ENCODE peak calls at places on chromosomes 1 and 21, in four cellular contexts. E, D, Z and I are unnamed samples.

GRCh38 chr1:14259191-14259757 is 339.2 kb upstream of the KAZN start:
- DNase-seq in E (no peak), D (no peak), Z (no peak), I (peak; percentile 32)

GRCh38 chr1:107874221-107874620 is 90.8 kb downstream of the VAV3 start:
- DNase-seq in E (no peak), D (peak; percentile 16), Z (no peak), I (peak; percentile 65)

GRCh38 chr1:28437924-28438699 is 67.7 kb upstream of the RCC1 start:
- DNase-seq in E (peak; percentile 65), D (peak; percentile 98), Z (no peak), I (peak; percentile 98)

GRCh38 chr1:68725353-68725752 is 228.5 kb upstream of the DEPDC1 start:
- DNase-seq in E (no peak), D (peak; percentile 34), Z (no peak), I (no peak)

GRCh38 chr1:4047666-4048065 is 147.6 kb upstream of the C1orf174 start:
- DNase-seq in E (no peak), D (no peak), Z (no peak), I (no peak)

GRCh38 chr1:185534806-185535205 is 199.4 kb upstream of the HMCN1 start:
- DNase-seq in E (no peak), D (no peak), Z (no peak), I (no peak)

GRCh38 chr1:112997781-112998180 is 41.8 kb upstream of the SLC16A1 start:
- DNase-seq in E (no peak), D (no peak), Z (no peak), I (peak; percentile 17)

GRCh38 chr1:152505083-152505482 is 5.5 kb upstream of the LCE5A start:
- DNase-seq in E (no peak), D (peak; percentile 63), Z (no peak), I (no peak)

GRCh38 chr1:49226758-49227157 is 450.1 kb upstream of the BEND5 start:
- DNase-seq in E (no peak), D (no peak), Z (no peak), I (no peak)

GRCh38 chr1:205355054-205355453 is 1.7 kb downstream of the KLHDC8A start:
- DNase-seq in E (no peak), D (peak; percentile 43), Z (no peak), I (peak; percentile 53)

GRCh38 chr1:201295861-201296260 is 12.6 kb downstream of the PKP1 start:
- DNase-seq in E (no peak), D (peak; percentile 99), Z (no peak), I (peak; percentile 86)

GRCh38 chr1:212671342-212672031 is 28.2 kb downstream of the BATF3 start:
- DNase-seq in E (peak; percentile 75), D (peak; percentile 92), Z (peak; percentile 25), I (peak; percentile 67)

GRCh38 chr1:76074321-76075187 is at the start of gene ST6GALNAC3:
- DNase-seq in E (peak; percentile 83), D (peak; percentile 70), Z (peak; percentile 87), I (peak; percentile 74)

GRCh38 chr1:80444171-80444570 is 1356.6 kb upstream of the ADGRL2 start:
- DNase-seq in E (no peak), D (no peak), Z (no peak), I (no peak)

GRCh38 chr1:156126701-156127534 is 12.4 kb downstream of the LMNA start:
- DNase-seq in E (no peak), D (peak; percentile 76), Z (peak; percentile 83), I (peak; percentile 98)

GRCh38 chr21:20330652-20331051 is 667.6 kb upstream of the NCAM2 start:
- DNase-seq in E (no peak), D (no peak), Z (no peak), I (no peak)

GRCh38 chr1:184485731-184486723 is 99.2 kb downstream of the C1orf21 start:
- DNase-seq in E (no peak), D (peak; percentile 47), Z (no peak), I (peak; percentile 39)

GRCh38 chr1:9840176-9840575 is 16.4 kb upstream of the CLSTN1 start:
- DNase-seq in E (peak; percentile 37), D (peak; percentile 66), Z (no peak), I (no peak)

GRCh38 chr1:208029381-208030319 is 118.7 kb upstream of the CD34 start:
- DNase-seq in E (no peak), D (no peak), Z (no peak), I (peak; percentile 87)

GRCh38 chr1:151905070-151905442 is 4.3 kb downstream of the THEM4 start:
- DNase-seq in E (no peak), D (no peak), Z (peak; percentile 62), I (no peak)

GRCh38 chr21:35485364-35485763 is 436.3 kb upstream of the RUNX1 start:
- DNase-seq in E (no peak), D (no peak), Z (no peak), I (no peak)

GRCh38 chr21:32457360-32457840 is 44.9 kb downstream of the EVA1C start:
- DNase-seq in E (no peak), D (no peak), Z (no peak), I (peak; percentile 33)

GRCh38 chr1:91697322-91698260 is 188.4 kb downstream of the TGFBR3 start:
- DNase-seq in E (no peak), D (peak; percentile 8), Z (peak; percentile 51), I (peak; percentile 84)

GRCh38 chr1:12436817-12437599 is 181.0 kb downstream of the DHRS3 start:
- DNase-seq in E (no peak), D (peak; percentile 95), Z (no peak), I (peak; percentile 86)

GRCh38 chr1:156870734-156871133 is 10.1 kb downstream of the NTRK1 start:
- DNase-seq in E (no peak), D (peak; percentile 93), Z (no peak), I (peak; percentile 95)

GRCh38 chr1:41342774-41343355 is 18.4 kb upstream of the FOXO6 start:
- DNase-seq in E (no peak), D (no peak), Z (no peak), I (no peak)

GRCh38 chr1:40648928-40649591 is 16.4 kb downstream of the RIMS3 start:
- DNase-seq in E (no peak), D (peak; percentile 21), Z (no peak), I (no peak)

GRCh38 chr1:17276568-17276967 is 27.7 kb downstream of the PADI3 start:
- DNase-seq in E (no peak), D (peak; percentile 91), Z (no peak), I (peak; percentile 72)

GRCh38 chr1:29349871-29350491 is 113.7 kb downstream of the PTPRU start:
- DNase-seq in E (no peak), D (no peak), Z (no peak), I (no peak)

GRCh38 chr1:161843156-161843555 is 77.0 kb downstream of the ATF6 start:
- DNase-seq in E (no peak), D (peak; percentile 6), Z (no peak), I (peak; percentile 40)